ENCODE peak calls at places on chromosomes 12 and 14, in eight cellular contexts. O, B, L, A, E, U, Y and G are unnamed samples.

GRCh38 chr14:53516261-53516774 is 363.2 kb upstream of the DDHD1 start:
- DNase-seq in O (no peak), B (no peak), L (no peak), A (no peak), E (no peak), U (no peak), Y (no peak), G (no peak)

GRCh38 chr12:58529114-58529665 is 391.1 kb downstream of the LRIG3 start:
- DNase-seq in O (no peak), B (no peak), L (no peak), A (no peak), E (no peak), U (no peak), Y (no peak), G (no peak)

GRCh38 chr14:20657216-20658211 is 16.0 kb upstream of the OR6S1 start:
- DNase-seq in O (no peak), B (no peak), L (no peak), A (no peak), E (no peak), U (no peak), Y (no peak), G (peak)

GRCh38 chr12:70638639-70639349 is 1.6 kb upstream of the PTPRB start:
- DNase-seq in O (no peak), B (no peak), L (no peak), A (no peak), E (no peak), U (no peak), Y (no peak), G (no peak)

GRCh38 chr14:100022772-100023451 is 42.3 kb upstream of the EVL start:
- DNase-seq in O (no peak), B (no peak), L (no peak), A (no peak), E (no peak), U (no peak), Y (no peak), G (no peak)

GRCh38 chr12:1929241-1929984 is 11.0 kb upstream of the CACNA2D4 start:
- DNase-seq in O (peak), B (no peak), L (no peak), A (no peak), E (no peak), U (no peak), Y (no peak), G (no peak)

GRCh38 chr14:92464716-92465115 is 48.9 kb upstream of the RIN3 start:
- DNase-seq in O (no peak), B (no peak), L (no peak), A (no peak), E (no peak), U (no peak), Y (no peak), G (no peak)

GRCh38 chr12:57604454-57605307 is at the start of gene DTX3:
- DNase-seq in O (no peak), B (peak), L (no peak), A (no peak), E (peak), U (peak), Y (no peak), G (no peak)

GRCh38 chr12:91704446-91704845 is 441.2 kb downstream of the BTG1 start:
- DNase-seq in O (no peak), B (no peak), L (no peak), A (no peak), E (no peak), U (no peak), Y (no peak), G (no peak)

GRCh38 chr12:124109760-124110159 is 136.7 kb downstream of the ZNF664 start:
- DNase-seq in O (no peak), B (peak), L (no peak), A (no peak), E (no peak), U (no peak), Y (no peak), G (peak)

GRCh38 chr14:76718306-76719075 is 42.8 kb upstream of the VASH1 start:
- DNase-seq in O (no peak), B (no peak), L (no peak), A (no peak), E (no peak), U (no peak), Y (no peak), G (no peak)

GRCh38 chr14:24060984-24061913 is 9.4 kb downstream of the CARMIL3 start:
- DNase-seq in O (no peak), B (no peak), L (no peak), A (no peak), E (no peak), U (peak), Y (no peak), G (no peak)

GRCh38 chr14:105605501-105606304 is 79.3 kb downstream of the TMEM121 start:
- DNase-seq in O (peak), B (no peak), L (no peak), A (no peak), E (no peak), U (peak), Y (no peak), G (no peak)

GRCh38 chr14:68878908-68879307 is 86.0 kb upstream of the ZFP36L1 start:
- DNase-seq in O (no peak), B (no peak), L (no peak), A (no peak), E (no peak), U (no peak), Y (no peak), G (no peak)

GRCh38 chr12:109455706-109456105 is 21.4 kb downstream of the KCTD10 start:
- DNase-seq in O (no peak), B (no peak), L (no peak), A (no peak), E (no peak), U (no peak), Y (no peak), G (no peak)

GRCh38 chr14:95189400-95190162 is 32.3 kb upstream of the DICER1 start:
- DNase-seq in O (no peak), B (no peak), L (no peak), A (no peak), E (no peak), U (no peak), Y (no peak), G (peak)

GRCh38 chr14:23085458-23085857 is 9.5 kb downstream of the ACIN1 start:
- DNase-seq in O (no peak), B (no peak), L (no peak), A (no peak), E (no peak), U (no peak), Y (no peak), G (no peak)

GRCh38 chr14:73567365-73567764 is 1.6 kb upstream of the ACOT2 start:
- DNase-seq in O (no peak), B (no peak), L (no peak), A (no peak), E (no peak), U (no peak), Y (no peak), G (no peak)

GRCh38 chr14:106436310-106436905 is 910.0 kb downstream of the TMEM121 start:
- DNase-seq in O (no peak), B (peak), L (peak), A (no peak), E (no peak), U (peak), Y (peak), G (peak)

GRCh38 chr14:65658202-65658601 is 245.7 kb downstream of the FUT8 start:
- DNase-seq in O (no peak), B (no peak), L (no peak), A (no peak), E (no peak), U (no peak), Y (no peak), G (no peak)

GRCh38 chr12:91677556-91677955 is 468.1 kb downstream of the BTG1 start:
- DNase-seq in O (no peak), B (no peak), L (no peak), A (no peak), E (no peak), U (no peak), Y (no peak), G (no peak)